ENCODE peak calls at places on chromosomes 7 and 10, in eight cellular contexts. W is astrocyte; E is cardiac muscle cell; D is mucosa of gallbladder; Z is activated naive CD4-positive, alpha-beta T cell treated with Interleukin-2 at 50 U/mL for 16 hours; U is NCI-H2081; P is stimulated activated CD8-positive, alpha-beta memory T cell treated with anti-CD3 and anti-CD28 coated beads, Interleukin-4, amount 100 ng/mL, for 24 hours; N is T follicular helper cell. J is an unnamed sample.

GRCh38 chr10:71357792-71358265 is 38.8 kb downstream of the SLC29A3 start:
- DNase-seq in W (no peak), E (peak), D (no peak), Z (no peak), U (no peak), P (no peak), N (no peak), J (no peak)

GRCh38 chr7:70189261-70189660 is 591.0 kb downstream of the AUTS2 start:
- DNase-seq in W (peak), E (no peak), D (no peak), Z (no peak), U (no peak), P (no peak), N (no peak), J (peak)

GRCh38 chr7:99791021-99791420 is 7.0 kb upstream of the CYP3A4 start:
- DNase-seq in W (no peak), E (no peak), D (no peak), Z (no peak), U (no peak), P (no peak), N (no peak), J (no peak)

GRCh38 chr7:2104716-2105115 is 128.0 kb downstream of the MAD1L1 start:
- DNase-seq in W (no peak), E (no peak), D (no peak), Z (no peak), U (no peak), P (no peak), N (no peak), J (no peak)

GRCh38 chr10:73634397-73634796 is 6.9 kb downstream of the MYOZ1 start:
- DNase-seq in W (no peak), E (no peak), D (no peak), Z (no peak), U (no peak), P (no peak), N (no peak), J (no peak)

GRCh38 chr10:104639595-104640338 is 1.3 kb upstream of the SORCS3 start:
- DNase-seq in W (no peak), E (peak), D (no peak), Z (no peak), U (no peak), P (no peak), N (no peak), J (no peak)

GRCh38 chr7:43834463-43835251 is 34.7 kb downstream of the MRPS24 start:
- DNase-seq in W (peak), E (no peak), D (no peak), Z (peak), U (no peak), P (no peak), N (peak), J (no peak)

GRCh38 chr10:73597346-73597745 is 6.2 kb upstream of the USP54 start:
- DNase-seq in W (peak), E (no peak), D (no peak), Z (no peak), U (no peak), P (no peak), N (no peak), J (no peak)

GRCh38 chr10:60733189-60733815 is 45.0 kb upstream of the CDK1 start:
- DNase-seq in W (no peak), E (peak), D (peak), Z (peak), U (peak), P (no peak), N (peak), J (peak)

J was measured in adipocyte.